ENCODE peak calls at places on chromosomes 13 and 19, in ten cellular contexts. P is AG09309, Z is fibroblast of lung, I is cardiac muscle cell, T is tibial artery, F is fibroblast of mammary gland, O is body of pancreas, W is epithelial cell of esophagus, C is fibroblast of pulmonary artery, V is SK-N-SH. K is an unnamed sample.

GRCh38 chr19:16520986-16521624 is 21.1 kb downstream of the CHERP start:
- DNase-seq in P (no peak), Z (no peak), I (no peak), T (no peak), F (no peak), O (no peak), W (no peak), C (no peak), V (peak), K (no peak)

GRCh38 chr13:48776396-48776795 is 122.7 kb downstream of the CYSLTR2 start:
- DNase-seq in P (no peak), Z (no peak), I (no peak), T (no peak), F (peak), O (no peak), W (no peak), C (no peak), V (no peak), K (no peak)

GRCh38 chr19:50365434-50366306 is at the start of gene NAPSA:
- DNase-seq in P (no peak), Z (no peak), I (no peak), T (no peak), F (no peak), O (no peak), W (no peak), C (no peak), V (no peak), K (no peak)

GRCh38 chr13:97339019-97339988 is 94.7 kb upstream of the RAP2A start:
- DNase-seq in P (peak), Z (peak), I (peak), T (peak), F (peak), O (no peak), W (no peak), C (peak), V (no peak), K (peak)

GRCh38 chr13:114167445-114167844 is 11.6 kb upstream of the CFAP97D2 start:
- DNase-seq in P (no peak), Z (peak), I (no peak), T (no peak), F (peak), O (no peak), W (no peak), C (no peak), V (no peak), K (no peak)

GRCh38 chr13:44140146-44140545 is 233.5 kb upstream of the SERP2 start:
- DNase-seq in P (no peak), Z (no peak), I (no peak), T (no peak), F (no peak), O (no peak), W (no peak), C (no peak), V (no peak), K (no peak)

GRCh38 chr19:10915511-10916091 is 12.8 kb downstream of the YIPF2 start:
- DNase-seq in P (peak), Z (peak), I (no peak), T (no peak), F (peak), O (no peak), W (peak), C (peak), V (peak), K (peak)

GRCh38 chr19:53374288-53374687 is 8.8 kb downstream of the ZNF525 start:
- DNase-seq in P (no peak), Z (no peak), I (no peak), T (no peak), F (no peak), O (no peak), W (no peak), C (no peak), V (no peak), K (no peak)

GRCh38 chr13:101941095-101941777 is 460.6 kb downstream of the FGF14 start:
- DNase-seq in P (no peak), Z (peak), I (peak), T (no peak), F (peak), O (no peak), W (peak), C (peak), V (peak), K (no peak)

GRCh38 chr13:106710267-106710666 is 142.3 kb upstream of the ARGLU1 start:
- DNase-seq in P (no peak), Z (peak), I (no peak), T (no peak), F (peak), O (no peak), W (no peak), C (peak), V (no peak), K (no peak)

GRCh38 chr19:28727835-28728159 is 485.2 kb downstream of the UQCRFS1 start:
- DNase-seq in P (no peak), Z (no peak), I (no peak), T (no peak), F (no peak), O (no peak), W (no peak), C (no peak), V (no peak), K (no peak)

GRCh38 chr19:49546825-49547565 is 19.2 kb downstream of the RCN3 start:
- DNase-seq in P (peak), Z (peak), I (peak), T (peak), F (peak), O (peak), W (peak), C (peak), V (peak), K (peak)

GRCh38 chr19:48708471-48708870 is 11.1 kb downstream of the MAMSTR start:
- DNase-seq in P (no peak), Z (no peak), I (no peak), T (no peak), F (no peak), O (no peak), W (no peak), C (no peak), V (no peak), K (no peak)

GRCh38 chr13:97938701-97939475 is 14.6 kb upstream of the IPO5 start:
- DNase-seq in P (no peak), Z (no peak), I (no peak), T (no peak), F (peak), O (no peak), W (no peak), C (no peak), V (no peak), K (no peak)

GRCh38 chr19:31500921-31501320 is 151.7 kb upstream of the TSHZ3 start:
- DNase-seq in P (no peak), Z (no peak), I (no peak), T (no peak), F (no peak), O (no peak), W (no peak), C (no peak), V (no peak), K (no peak)

GRCh38 chr19:19033176-19033425 is 216 bp downstream of the SUGP2 start:
- DNase-seq in P (no peak), Z (no peak), I (no peak), T (no peak), F (no peak), O (no peak), W (no peak), C (no peak), V (no peak), K (no peak)

GRCh38 chr13:94588575-94588974 is 7.4 kb downstream of the TGDS start:
- DNase-seq in P (no peak), Z (no peak), I (no peak), T (no peak), F (no peak), O (no peak), W (no peak), C (no peak), V (no peak), K (no peak)

GRCh38 chr13:71522976-71523517 is 344.0 kb downstream of the DACH1 start:
- DNase-seq in P (no peak), Z (no peak), I (no peak), T (no peak), F (no peak), O (no peak), W (no peak), C (no peak), V (no peak), K (no peak)

GRCh38 chr19:3003046-3003445 is 25.7 kb downstream of the TLE6 start:
- DNase-seq in P (no peak), Z (no peak), I (no peak), T (no peak), F (no peak), O (no peak), W (no peak), C (no peak), V (peak), K (no peak)

GRCh38 chr19:14337510-14337909 is 43.7 kb upstream of the ADGRE5 start:
- DNase-seq in P (no peak), Z (no peak), I (no peak), T (no peak), F (peak), O (no peak), W (peak), C (peak), V (peak), K (no peak)

GRCh38 chr19:50859849-50860248 is 5.1 kb downstream of the KLK3 start:
- DNase-seq in P (no peak), Z (no peak), I (no peak), T (no peak), F (no peak), O (no peak), W (no peak), C (no peak), V (no peak), K (no peak)

GRCh38 chr13:23288564-23288963 is 107.8 kb downstream of the SGCG start:
- DNase-seq in P (no peak), Z (no peak), I (no peak), T (no peak), F (no peak), O (no peak), W (no peak), C (peak), V (no peak), K (no peak)

GRCh38 chr19:35869327-35870123 is 1.2 kb downstream of the APLP1 start:
- DNase-seq in P (no peak), Z (peak), I (peak), T (no peak), F (peak), O (peak), W (peak), C (peak), V (peak), K (peak)

GRCh38 chr13:49082653-49083536 is 107.2 kb downstream of the FNDC3A start:
- DNase-seq in P (peak), Z (peak), I (no peak), T (no peak), F (peak), O (no peak), W (peak), C (peak), V (no peak), K (no peak)

GRCh38 chr13:114105351-114106225 is 26.8 kb downstream of the RASA3 start:
- DNase-seq in P (no peak), Z (no peak), I (peak), T (peak), F (no peak), O (no peak), W (no peak), C (no peak), V (peak), K (no peak)

GRCh38 chr19:5540208-5540607 is 27.5 kb downstream of the TINCR start:
- DNase-seq in P (no peak), Z (no peak), I (no peak), T (no peak), F (no peak), O (no peak), W (no peak), C (no peak), V (no peak), K (no peak)

GRCh38 chr19:50558039-50558438 is 10.2 kb downstream of the LRRC4B start:
- DNase-seq in P (no peak), Z (no peak), I (no peak), T (no peak), F (no peak), O (no peak), W (no peak), C (no peak), V (no peak), K (no peak)

GRCh38 chr13:27969073-27969865 is at the start of gene CDX2:
- DNase-seq in P (no peak), Z (no peak), I (no peak), T (no peak), F (no peak), O (no peak), W (no peak), C (no peak), V (peak), K (no peak)

GRCh38 chr13:46520188-46520587 is 32.8 kb upstream of the LRCH1 start:
- DNase-seq in P (no peak), Z (no peak), I (no peak), T (no peak), F (no peak), O (no peak), W (no peak), C (no peak), V (no peak), K (no peak)

GRCh38 chr13:52599037-52599852 is 43.0 kb upstream of the HNRNPA1L2 start:
- DNase-seq in P (no peak), Z (peak), I (no peak), T (no peak), F (peak), O (no peak), W (peak), C (peak), V (no peak), K (no peak)

GRCh38 chr13:103517066-103517767 is 451.0 kb upstream of the SLC10A2 start:
- DNase-seq in P (no peak), Z (no peak), I (peak), T (no peak), F (no peak), O (no peak), W (no peak), C (no peak), V (no peak), K (no peak)

GRCh38 chr19:35911790-35912189 is 3.7 kb upstream of the TYROBP start:
- DNase-seq in P (no peak), Z (peak), I (no peak), T (no peak), F (no peak), O (peak), W (peak), C (no peak), V (no peak), K (no peak)

GRCh38 chr13:63163903-63164302 is 1748.3 kb upstream of the PCDH20 start:
- DNase-seq in P (no peak), Z (no peak), I (no peak), T (no peak), F (no peak), O (no peak), W (no peak), C (no peak), V (no peak), K (no peak)

GRCh38 chr19:13996928-13997636 is 9.0 kb downstream of the RFX1 start:
- DNase-seq in P (no peak), Z (no peak), I (no peak), T (no peak), F (no peak), O (no peak), W (no peak), C (no peak), V (no peak), K (no peak)

GRCh38 chr19:11421607-11422098 is 2.5 kb upstream of the RGL3 start:
- DNase-seq in P (no peak), Z (no peak), I (peak), T (peak), F (no peak), O (peak), W (peak), C (no peak), V (peak), K (no peak)

DNA sequence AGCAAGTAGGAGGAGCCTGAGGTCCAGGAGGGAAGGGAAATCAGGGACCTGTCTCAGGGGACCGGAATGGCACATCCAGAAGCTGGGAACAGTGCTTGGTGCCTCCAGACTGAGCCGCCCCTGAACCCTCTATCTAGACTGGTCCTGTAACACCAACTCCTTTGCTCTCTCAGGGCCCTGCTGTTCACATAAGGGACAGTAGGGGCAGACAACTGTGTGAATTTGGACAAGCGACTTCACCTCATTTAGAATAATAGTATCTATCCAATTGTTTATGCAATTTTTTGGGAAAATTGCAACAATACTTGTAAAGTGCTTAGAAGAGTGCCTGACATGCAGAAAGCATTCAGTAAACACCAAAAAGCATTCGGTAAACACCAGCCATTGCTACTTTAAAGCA is 14.0 kb downstream of the SYMPK start:
- DNase-seq in P (no peak), Z (no peak), I (no peak), T (no peak), F (peak), O (no peak), W (no peak), C (peak), V (no peak), K (no peak)
- TF ChIP-seq CTCF in P (peak), Z (peak), I (peak), T (no peak), F (peak), O (no peak), W (peak), C (peak), V (peak), K (peak)

GRCh38 chr13:24627864-24628418 is 52.3 kb upstream of the ATP12A start:
- DNase-seq in P (no peak), Z (no peak), I (no peak), T (no peak), F (no peak), O (no peak), W (no peak), C (no peak), V (no peak), K (no peak)

GRCh38 chr13:24625870-24626419 is 54.3 kb upstream of the ATP12A start:
- DNase-seq in P (no peak), Z (no peak), I (no peak), T (no peak), F (no peak), O (no peak), W (no peak), C (no peak), V (no peak), K (no peak)

GRCh38 chr13:24627090-24627714 is 53.0 kb upstream of the ATP12A start:
- DNase-seq in P (no peak), Z (no peak), I (peak), T (no peak), F (peak), O (peak), W (peak), C (no peak), V (peak), K (no peak)

GRCh38 chr13:24625324-24625723 is 54.9 kb upstream of the ATP12A start:
- DNase-seq in P (no peak), Z (no peak), I (no peak), T (no peak), F (no peak), O (no peak), W (no peak), C (no peak), V (no peak), K (no peak)

DNA sequence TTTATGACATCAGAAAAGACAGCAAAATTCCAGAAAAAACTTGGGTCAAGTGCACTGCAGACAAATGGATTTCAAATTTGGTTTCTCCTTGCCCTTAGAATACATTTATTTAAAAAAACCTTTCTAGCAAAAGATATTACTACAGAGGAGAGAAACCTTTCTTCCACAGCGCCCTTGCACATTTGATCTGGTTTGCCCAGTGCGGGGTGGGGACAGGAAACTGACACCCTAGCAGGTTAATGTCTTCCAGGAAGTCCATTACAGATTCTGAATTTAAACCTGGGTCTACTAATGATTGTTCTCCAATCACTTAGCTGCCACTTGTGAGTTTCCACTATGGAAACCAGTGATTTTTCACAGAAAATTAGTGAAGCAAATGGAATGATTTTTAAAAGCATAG is 53.8 kb upstream of the ATP12A start:
- DNase-seq in P (no peak), Z (no peak), I (no peak), T (no peak), F (no peak), O (no peak), W (no peak), C (no peak), V (no peak), K (no peak)
- H3K4me3 ChIP-seq in P (no peak), Z (no peak), I (no peak), T (no peak), F (no peak), O (no peak), W (no peak), C (no peak), V (no peak), K (no peak)

DNA sequence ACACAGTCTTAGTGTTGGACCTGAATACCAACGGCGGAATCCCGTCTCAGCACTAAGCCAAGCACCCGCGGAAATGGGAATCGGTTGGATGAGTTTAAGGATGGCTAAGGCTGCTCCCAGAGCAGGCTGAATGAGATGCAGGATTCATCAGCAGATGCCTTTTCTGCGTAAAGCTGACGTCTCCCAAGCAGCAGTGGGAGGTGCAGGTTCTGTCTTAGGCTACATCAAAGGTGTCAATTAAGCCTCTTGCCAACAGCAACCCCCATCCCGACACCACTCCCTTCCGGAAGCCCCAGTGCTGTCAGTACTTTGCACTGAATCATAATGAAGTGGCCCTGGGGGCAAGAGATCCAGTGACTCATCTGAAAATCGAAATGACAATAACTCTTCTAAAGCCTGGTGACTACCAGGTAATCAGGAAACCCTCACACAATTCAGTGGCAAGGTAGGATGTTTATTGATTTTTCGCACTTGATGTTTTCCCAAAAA is 275.6 kb downstream of the DCLK1 start:
- DNase-seq in P (no peak), Z (peak), I (no peak), T (no peak), F (peak), O (no peak), W (peak), C (peak), V (no peak), K (no peak)
- TF ChIP-seq CTCF in P (no peak), Z (no peak), I (no peak), T (no peak), F (no peak), O (no peak), W (no peak), C (no peak), V (no peak), K (no peak)

GRCh38 chr19:43691755-43692154 is 21.8 kb upstream of the PLAUR start:
- DNase-seq in P (no peak), Z (no peak), I (no peak), T (no peak), F (no peak), O (no peak), W (no peak), C (no peak), V (no peak), K (no peak)

GRCh38 chr19:43690890-43691289 is 20.9 kb upstream of the PLAUR start:
- DNase-seq in P (no peak), Z (no peak), I (no peak), T (no peak), F (no peak), O (no peak), W (no peak), C (no peak), V (no peak), K (no peak)

GRCh38 chr19:43690444-43690843 is 20.5 kb upstream of the PLAUR start:
- DNase-seq in P (no peak), Z (no peak), I (no peak), T (no peak), F (no peak), O (no peak), W (no peak), C (no peak), V (no peak), K (no peak)

GRCh38 chr19:43692882-43693281 is 22.9 kb upstream of the PLAUR start:
- DNase-seq in P (no peak), Z (no peak), I (no peak), T (no peak), F (no peak), O (no peak), W (no peak), C (no peak), V (no peak), K (no peak)

DNA sequence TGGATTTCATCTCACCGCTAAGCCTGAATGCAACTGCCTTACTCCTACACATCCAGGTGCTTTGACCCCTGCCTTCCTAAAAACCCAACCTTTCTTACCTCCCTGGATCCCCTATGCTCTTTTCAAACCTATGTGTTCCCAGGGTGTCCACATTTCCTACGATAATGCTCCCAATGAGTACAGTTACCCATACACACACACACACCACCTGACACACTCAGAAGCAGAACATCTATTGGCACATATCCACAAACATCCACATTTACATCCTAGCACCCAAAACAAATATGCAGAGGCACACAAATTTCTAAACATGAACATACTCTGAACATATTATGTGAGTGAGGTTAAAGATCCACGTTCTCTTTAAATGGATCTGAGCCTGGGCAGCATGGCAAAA is 22.4 kb upstream of the PLAUR start:
- DNase-seq in P (no peak), Z (no peak), I (no peak), T (no peak), F (no peak), O (no peak), W (no peak), C (no peak), V (no peak), K (no peak)
- H3K4me3 ChIP-seq in P (no peak), Z (no peak), I (no peak), T (no peak), F (no peak), O (no peak), W (no peak), C (no peak), V (no peak), K (no peak)

K was measured in HFF-Myc.